ENCODE peak calls at places on chromosomes 11 and 22, in ten cellular contexts. S is endothelial cell of umbilical vein; B is brain microvascular endothelial cell; L is tibial artery; T is neuronal stem cell; Y is CD8-positive, alpha-beta memory T cell; Z is fibroblast of mammary gland; H is lower lobe of right lung; R is HAP-1; F is coronary artery. Q is an unnamed sample.

GRCh38 chr11:117716652-117717440 is 80.2 kb downstream of the DSCAML1 start:
- DNase-seq in L (peak), H (no peak), R (no peak), S (no peak), Y (no peak), B (no peak), F (no peak), Z (no peak), T (no peak), Q (no peak)

GRCh38 chr11:133509924-133510697 is 22.2 kb downstream of the OPCML start:
- DNase-seq in Z (no peak), R (no peak), S (no peak), T (no peak), B (no peak), H (no peak), L (no peak), Y (no peak), F (no peak), Q (no peak)

GRCh38 chr22:41245917-41246499 is 5.3 kb upstream of the CHADL start:
- DNase-seq in Y (no peak), S (no peak), L (no peak), F (no peak), B (no peak), T (no peak), Z (no peak), H (no peak), R (no peak), Q (no peak)

GRCh38 chr22:33054276-33054675 is 3.9 kb downstream of the SYN3 start:
- DNase-seq in L (no peak), R (no peak), S (no peak), Y (no peak), B (no peak), H (no peak), Z (no peak), T (no peak), F (no peak), Q (no peak)

GRCh38 chr11:1772270-1773130 is 8.8 kb upstream of the CTSD start:
- DNase-seq in T (peak), R (peak), F (peak), L (peak), S (peak), Y (no peak), H (peak), Z (peak), B (peak), Q (peak)

GRCh38 chr22:38313384-38313955 is 3.8 kb downstream of the CSNK1E start:
- DNase-seq in B (peak), T (no peak), S (peak), R (no peak), H (peak), L (peak), F (peak), Z (peak), Y (peak), Q (peak)

GRCh38 chr11:904380-904779 is 6.2 kb downstream of the CHID1 start:
- DNase-seq in R (no peak), H (no peak), S (no peak), Y (no peak), L (no peak), T (no peak), Z (no peak), F (no peak), B (no peak), Q (no peak)

GRCh38 chr11:6925636-6926207 is 504 bp upstream of the ZNF215 start:
- DNase-seq in L (no peak), F (no peak), H (no peak), Z (peak), S (peak), R (peak), T (no peak), B (no peak), Y (no peak), Q (peak)

GRCh38 chr11:100810146-100810545 is 123.1 kb downstream of the ARHGAP42 start:
- DNase-seq in S (no peak), L (no peak), Z (peak), Y (no peak), F (no peak), H (no peak), T (no peak), B (no peak), R (no peak), Q (no peak)

GRCh38 chr11:71423181-71423790 is 24.9 kb downstream of the DHCR7 start:
- DNase-seq in B (no peak), S (no peak), F (no peak), R (no peak), Z (no peak), T (no peak), L (no peak), H (no peak), Y (no peak), Q (no peak)

GRCh38 chr11:2289350-2289749 is 12.4 kb downstream of the C11orf21 start:
- DNase-seq in Z (no peak), R (peak), T (no peak), L (peak), B (no peak), H (no peak), S (no peak), F (peak), Y (no peak), Q (no peak)

GRCh38 chr11:130369141-130369691 is 54.5 kb upstream of the ZBTB44 start:
- DNase-seq in S (no peak), T (no peak), B (no peak), H (no peak), R (no peak), L (no peak), Z (no peak), Y (no peak), F (no peak), Q (no peak)

GRCh38 chr11:9462172-9462799 is 1.5 kb downstream of the ZNF143 start:
- DNase-seq in H (no peak), F (no peak), L (no peak), B (no peak), Y (no peak), S (no peak), Z (peak), R (no peak), T (no peak), Q (no peak)

GRCh38 chr11:108037211-108037610 is 28.5 kb downstream of the CUL5 start:
- DNase-seq in Z (no peak), F (no peak), R (no peak), B (no peak), T (no peak), H (no peak), Y (no peak), L (no peak), S (no peak), Q (no peak)

GRCh38 chr11:86064236-86064803 is 4.6 kb downstream of the PICALM start:
- DNase-seq in R (no peak), F (no peak), H (no peak), Z (peak), B (no peak), T (no peak), S (peak), L (no peak), Y (no peak), Q (peak)

GRCh38 chr22:39543095-39543494 is 10.5 kb upstream of the RPS19BP1 start:
- DNase-seq in H (no peak), R (peak), Y (no peak), L (no peak), Z (peak), T (no peak), F (no peak), B (no peak), S (no peak), Q (peak)

GRCh38 chr11:35170503-35170902 is 31.5 kb downstream of the CD44 start:
- DNase-seq in Z (peak), L (no peak), F (no peak), H (no peak), B (no peak), S (no peak), Y (peak), R (no peak), T (no peak), Q (no peak)

GRCh38 chr22:26484360-26484706 is 656 bp downstream of the SRRD start:
- DNase-seq in H (no peak), Z (peak), R (no peak), B (no peak), F (no peak), T (no peak), S (no peak), Y (no peak), L (peak), Q (no peak)

GRCh38 chr11:88384004-88384677 is 46.6 kb upstream of the CTSC start:
- DNase-seq in B (peak), F (no peak), Y (no peak), T (no peak), S (peak), Z (peak), R (no peak), L (no peak), H (no peak), Q (no peak)

GRCh38 chr11:82356316-82356715 is 377.3 kb downstream of the FAM181B start:
- DNase-seq in L (no peak), S (no peak), Y (no peak), H (no peak), F (no peak), Z (peak), B (no peak), T (no peak), R (no peak), Q (no peak)

GRCh38 chr22:24994070-24994763 is 41.7 kb downstream of the KIAA1671 start:
- DNase-seq in F (no peak), Y (no peak), S (no peak), Z (peak), T (no peak), B (no peak), L (no peak), H (no peak), R (no peak), Q (peak)

GRCh38 chr11:35357893-35358292 is 61.5 kb downstream of the SLC1A2 start:
- DNase-seq in L (no peak), T (no peak), Z (peak), S (no peak), B (no peak), F (no peak), Y (no peak), R (no peak), H (no peak), Q (peak)

GRCh38 chr22:35392357-35392756 is 7.6 kb upstream of the MCM5 start:
- DNase-seq in Z (no peak), R (no peak), S (no peak), H (no peak), T (no peak), F (no peak), B (no peak), Y (no peak), L (no peak), Q (no peak)

GRCh38 chr22:42076764-42077485 is 2.6 kb upstream of the SMDT1 start:
- DNase-seq in Z (no peak), S (no peak), H (no peak), R (no peak), L (no peak), B (no peak), Y (no peak), T (no peak), F (peak), Q (no peak)

GRCh38 chr11:105244157-105244820 is 104.7 kb upstream of the CARD18 start:
- DNase-seq in L (peak), B (peak), T (no peak), S (peak), Y (no peak), F (no peak), H (no peak), Z (peak), R (no peak), Q (peak)

GRCh38 chr11:71129624-71130023 is 122.8 kb downstream of the SHANK2 start:
- DNase-seq in Z (peak), R (no peak), L (no peak), F (no peak), T (no peak), Y (no peak), S (no peak), H (no peak), B (no peak), Q (peak)

GRCh38 chr22:36730176-36730858 is 26.8 kb upstream of the CACNG2 start:
- DNase-seq in F (peak), H (no peak), Y (no peak), T (no peak), R (no peak), S (no peak), L (no peak), Z (no peak), B (no peak), Q (no peak)

GRCh38 chr22:46073683-46074504 is 76.4 kb upstream of the PPARA start:
- DNase-seq in S (peak), R (peak), Y (no peak), F (peak), Z (peak), L (peak), H (peak), B (no peak), T (no peak), Q (no peak)

GRCh38 chr11:64489831-64490441 is 101.1 kb upstream of the SLC22A12 start:
- DNase-seq in F (no peak), B (peak), Y (peak), Z (peak), S (peak), L (no peak), H (peak), T (peak), R (peak), Q (peak)

GRCh38 chr11:132718711-132719641 is 813.3 kb downstream of the OPCML start:
- DNase-seq in Z (no peak), R (no peak), L (no peak), T (no peak), F (no peak), S (no peak), Y (peak), H (no peak), B (peak), Q (no peak)

DNA sequence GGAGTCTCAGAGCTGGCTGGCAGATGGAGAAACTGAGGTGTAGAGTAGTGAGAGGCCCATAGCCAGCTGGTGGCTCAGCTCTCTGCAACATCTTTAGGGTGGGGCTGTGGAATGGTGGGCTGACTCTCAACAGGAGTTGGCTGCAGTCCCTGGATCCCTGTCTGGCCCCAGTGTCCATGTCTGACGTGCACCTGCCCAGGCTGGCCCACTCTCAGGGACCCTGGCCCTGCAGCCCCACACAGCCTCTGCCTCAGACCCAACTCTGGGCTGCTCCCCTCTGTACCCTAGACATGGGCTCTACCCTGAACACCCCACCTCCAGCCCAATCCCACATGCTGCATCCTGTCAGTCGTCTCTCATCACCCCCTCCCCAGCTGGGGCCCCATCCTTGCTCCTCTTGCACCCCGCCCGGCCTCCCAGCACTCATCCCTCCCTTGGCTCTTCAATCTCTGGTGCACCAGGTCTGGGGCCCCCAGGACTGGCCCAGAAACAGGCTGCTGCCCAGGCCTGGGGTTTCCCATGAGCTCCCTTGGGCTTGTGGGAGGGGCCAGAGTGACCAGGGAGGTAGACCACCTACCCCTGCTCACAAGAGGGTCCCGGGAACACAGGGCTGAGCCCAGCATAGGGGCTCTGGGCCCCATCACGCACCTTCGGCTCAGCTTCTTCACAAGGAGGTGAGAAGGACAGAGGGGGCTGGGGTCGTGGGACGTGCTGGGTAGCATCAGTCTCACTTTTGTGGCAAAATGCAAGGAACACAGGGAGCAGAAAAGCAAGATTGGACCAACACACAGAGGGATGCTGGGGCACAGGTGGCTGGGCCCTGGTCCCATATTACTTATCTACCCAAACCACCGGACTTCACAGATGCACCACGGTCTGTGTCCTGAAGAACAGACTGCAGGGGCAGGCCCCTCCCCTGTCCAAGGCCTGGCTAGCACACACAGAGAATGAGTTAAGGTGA is 31.5 kb downstream of the ARVCF start:
- DNase-seq in B (no peak), T (no peak), Y (no peak), H (no peak), L (peak), Z (no peak), S (no peak), F (no peak), R (no peak), Q (no peak)
- H3K4me3 ChIP-seq in B (no peak), T (peak), Y (no peak), H (no peak), L (peak), Z (no peak), S (no peak), F (peak), R (no peak), Q (no peak)

DNA sequence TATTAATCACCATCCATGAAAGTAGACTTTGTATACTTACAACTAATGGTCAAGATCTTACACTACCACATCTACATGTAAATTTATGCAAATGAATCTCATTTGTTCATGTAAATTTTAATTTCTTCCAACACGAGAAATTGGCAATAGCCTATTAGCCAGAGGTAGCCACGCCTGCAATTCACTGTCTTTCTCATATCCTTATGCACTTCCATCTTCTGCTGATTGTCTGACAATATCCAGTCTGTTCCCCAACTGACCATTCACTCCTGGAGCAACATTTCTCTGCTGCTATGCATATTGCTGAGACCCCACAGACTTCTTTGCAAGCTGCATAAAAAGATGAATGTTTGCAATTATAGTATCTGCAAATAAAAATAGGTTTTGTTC is 2.5 kb downstream of the NNMT start:
- DNase-seq in B (no peak), F (no peak), H (no peak), T (no peak), L (no peak), S (no peak), Z (no peak), Y (no peak), R (no peak), Q (no peak)
- H3K4me3 ChIP-seq in B (peak), F (peak), H (peak), T (no peak), L (peak), S (peak), Z (peak), Y (no peak), R (no peak), Q (peak)

DNA sequence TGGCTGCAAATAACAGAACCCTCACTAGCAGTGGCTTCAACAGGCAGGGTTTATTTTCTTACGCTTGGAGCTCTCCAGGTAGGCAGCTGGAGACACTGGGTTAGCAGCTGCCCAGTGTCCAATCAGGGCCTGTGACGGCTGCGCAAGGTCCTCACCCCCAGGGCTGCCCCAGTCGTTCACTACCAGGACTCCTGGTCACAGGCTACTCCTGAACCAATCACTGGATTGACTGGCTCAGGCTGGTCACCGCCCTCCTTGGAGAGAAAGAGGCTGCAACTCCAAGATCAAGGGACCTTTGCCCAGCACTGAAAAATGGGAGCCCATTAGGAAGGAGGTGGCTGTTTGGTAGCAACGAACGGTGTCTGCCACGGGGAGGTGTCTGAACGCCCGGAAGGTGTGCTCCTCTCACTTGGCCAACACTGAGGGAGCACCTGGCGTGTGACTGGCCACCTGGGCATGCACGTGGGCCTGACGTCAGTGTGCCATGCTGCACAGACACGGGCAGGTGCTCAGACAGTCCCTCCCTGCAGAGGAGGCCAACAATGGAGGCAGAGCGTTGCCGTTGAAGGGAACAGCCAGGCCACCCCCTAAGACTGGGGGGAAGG is 5.1 kb downstream of the ARSA start:
- DNase-seq in B (no peak), Y (no peak), S (no peak), H (no peak), Z (no peak), R (no peak), F (no peak), T (no peak), L (no peak), Q (no peak)
- H3K4me3 ChIP-seq in B (no peak), Y (peak), S (no peak), H (no peak), Z (no peak), R (no peak), F (no peak), T (peak), L (no peak), Q (no peak)

GRCh38 chr11:111604392-111605009 is 2.3 kb downstream of the SIK2 start:
- DNase-seq in T (peak), H (no peak), R (peak), F (no peak), L (no peak), S (peak), Y (peak), B (peak), Z (peak), Q (no peak)
- H3K4me3 ChIP-seq in T (no peak), H (peak), R (peak), F (peak), L (no peak), S (no peak), Y (no peak), B (peak), Z (peak), Q (peak)

DNA sequence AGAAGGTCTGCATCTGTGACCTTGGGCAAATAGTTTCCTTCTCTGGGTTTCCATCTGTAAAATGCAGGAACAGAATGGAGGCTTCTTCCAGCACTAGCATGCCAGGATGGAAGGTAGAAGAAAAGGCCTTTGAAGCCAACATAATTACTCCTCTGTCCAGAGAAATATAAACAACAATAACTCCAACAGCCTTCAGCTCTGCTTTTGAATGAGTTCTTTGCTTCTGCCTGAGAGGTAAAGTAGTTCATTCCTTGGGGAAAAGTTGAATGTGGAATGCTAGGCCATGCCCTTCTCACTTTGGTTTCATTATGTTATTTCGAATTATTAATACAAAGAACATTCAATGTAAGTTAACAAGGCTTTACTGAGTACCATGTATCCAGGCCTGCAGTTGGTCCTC is 61.2 kb upstream of the BLID start:
- DNase-seq in Z (no peak), H (no peak), F (no peak), T (no peak), L (no peak), R (no peak), B (no peak), S (no peak), Y (no peak), Q (no peak)
- H3K4me3 ChIP-seq in Z (peak), H (no peak), F (no peak), T (no peak), L (no peak), R (no peak), B (peak), S (no peak), Y (no peak), Q (peak)

GRCh38 chr11:69963533-69964246 is 114.4 kb upstream of the ANO1 start:
- DNase-seq in T (no peak), S (no peak), Z (no peak), H (no peak), F (no peak), L (no peak), R (no peak), B (no peak), Y (no peak), Q (no peak)
- H3K4me3 ChIP-seq in T (no peak), S (no peak), Z (no peak), H (no peak), F (no peak), L (no peak), R (no peak), B (no peak), Y (no peak), Q (no peak)

GRCh38 chr11:120203626-120204025 is 7.2 kb upstream of the OAF start:
- DNase-seq in Y (no peak), R (no peak), T (no peak), H (no peak), B (no peak), Z (no peak), S (no peak), L (no peak), F (no peak), Q (no peak)

GRCh38 chr11:120208012-120208441 is 2.8 kb upstream of the OAF start:
- DNase-seq in S (peak), R (no peak), L (no peak), F (no peak), H (no peak), Y (no peak), T (no peak), B (no peak), Z (no peak), Q (no peak)

GRCh38 chr11:120208777-120209176 is 2.1 kb upstream of the OAF start:
- DNase-seq in S (peak), T (no peak), L (no peak), Y (no peak), F (no peak), B (peak), R (no peak), H (no peak), Z (peak), Q (peak)

GRCh38 chr11:120207517-120207916 is 3.3 kb upstream of the OAF start:
- DNase-seq in Z (no peak), B (no peak), S (no peak), L (no peak), F (no peak), R (no peak), Y (no peak), H (no peak), T (no peak), Q (no peak)

GRCh38 chr11:120205596-120206161 is 5.2 kb upstream of the OAF start:
- DNase-seq in B (peak), Y (no peak), H (no peak), R (no peak), L (no peak), S (no peak), T (no peak), Z (peak), F (no peak), Q (peak)
- H3K4me3 ChIP-seq in B (no peak), Y (no peak), H (no peak), R (no peak), L (no peak), S (no peak), T (no peak), Z (no peak), F (no peak), Q (no peak)

GRCh38 chr22:48358886-48359612 is 1468.6 kb downstream of the BRD1 start:
- DNase-seq in B (no peak), T (no peak), Y (no peak), S (no peak), R (no peak), F (no peak), Z (no peak), H (no peak), L (no peak), Q (no peak)
- H3K4me3 ChIP-seq in B (no peak), T (peak), Y (no peak), S (no peak), R (no peak), F (no peak), Z (no peak), H (no peak), L (no peak), Q (no peak)